ENCODE peak calls at places on chromosomes 11 and 22, in seven cellular contexts. G, E, H, S, D, P and Q are unnamed samples.

GRCh38 chr11:3934658-3935057 is 79.2 kb downstream of the STIM1 start:
- DNase-seq in D (no peak), P (no peak), S (no peak), G (no peak), E (no peak), H (no peak), Q (no peak)

GRCh38 chr11:12810497-12810896 is 136.3 kb downstream of the TEAD1 start:
- DNase-seq in P (no peak), D (no peak), S (no peak), E (no peak), H (no peak), G (no peak), Q (no peak)

GRCh38 chr22:31451709-31452571 is 37.7 kb downstream of the EIF4ENIF1 start:
- DNase-seq in S (no peak), P (peak), H (peak), D (peak), E (no peak), G (no peak), Q (peak)

GRCh38 chr11:27456802-27457329 is 15.7 kb downstream of the LGR4 start:
- DNase-seq in S (no peak), H (no peak), G (no peak), P (no peak), E (no peak), D (no peak), Q (no peak)

GRCh38 chr22:49979587-49980264 is 19.2 kb downstream of the PIM3 start:
- DNase-seq in S (peak), D (no peak), G (peak), E (no peak), H (peak), P (no peak), Q (no peak)

GRCh38 chr22:29375436-29376076 is 12.8 kb downstream of the AP1B1 start:
- DNase-seq in G (no peak), E (no peak), P (no peak), H (no peak), S (peak), D (no peak), Q (no peak)

GRCh38 chr11:45399166-45399565 is 113.0 kb upstream of the SYT13 start:
- DNase-seq in P (no peak), H (no peak), E (no peak), D (no peak), S (no peak), G (no peak), Q (no peak)

GRCh38 chr11:20719821-20720220 is 50.4 kb downstream of the NELL1 start:
- DNase-seq in H (no peak), G (no peak), P (no peak), E (no peak), D (no peak), S (no peak), Q (no peak)

GRCh38 chr11:116375221-116375620 is 397.6 kb downstream of the BUD13 start:
- DNase-seq in H (no peak), D (no peak), S (no peak), E (no peak), G (no peak), P (no peak), Q (no peak)

GRCh38 chr11:33936745-33937612 is 45.1 kb upstream of the LMO2 start:
- DNase-seq in P (no peak), E (no peak), S (peak), H (peak), D (no peak), G (no peak), Q (no peak)

GRCh38 chr11:119520966-119521365 is 98.0 kb upstream of the THY1 start:
- DNase-seq in H (no peak), S (no peak), G (no peak), D (no peak), E (no peak), P (no peak), Q (no peak)

GRCh38 chr11:102630598-102631448 is 5.7 kb upstream of the MMP20 start:
- DNase-seq in H (peak), P (no peak), D (no peak), S (no peak), E (no peak), G (no peak), Q (no peak)

GRCh38 chr11:112723676-112724075 is 237.5 kb upstream of the NCAM1 start:
- DNase-seq in G (no peak), E (no peak), P (no peak), H (no peak), S (no peak), D (no peak), Q (no peak)

GRCh38 chr11:45614196-45614828 is 51.1 kb downstream of the CHST1 start:
- DNase-seq in S (no peak), E (no peak), D (no peak), G (no peak), P (no peak), H (no peak), Q (no peak)

GRCh38 chr11:19018901-19019300 is 41.6 kb downstream of the MRGPRX2 start:
- DNase-seq in G (no peak), P (no peak), E (no peak), H (no peak), D (no peak), S (no peak), Q (no peak)

GRCh38 chr11:130407978-130408377 is 20.4 kb downstream of the ADAMTS8 start:
- DNase-seq in P (no peak), H (no peak), D (peak), E (no peak), G (no peak), S (peak), Q (no peak)

GRCh38 chr11:126522152-126522551 is 166.7 kb downstream of the ST3GAL4 start:
- DNase-seq in D (no peak), H (no peak), E (no peak), G (no peak), P (no peak), S (no peak), Q (no peak)

GRCh38 chr11:102662607-102663006 is 37.5 kb upstream of the MMP20 start:
- DNase-seq in P (no peak), H (no peak), G (no peak), D (no peak), E (no peak), S (no peak), Q (no peak)

GRCh38 chr22:35883028-35883620 is 145.5 kb downstream of the RBFOX2 start:
- DNase-seq in H (peak), D (no peak), S (no peak), P (no peak), G (no peak), E (no peak), Q (no peak)